ENCODE peak calls at places on chromosomes 16 and 17, in six cellular contexts. O is CD8-positive, alpha-beta T cell; A is psoas muscle; H is esophagus muscularis mucosa; I is endodermal cell; W is body of pancreas. L is an unnamed sample. For H3K4me1, the result is how much of the 10 kb centered on the place peaks cover.

GRCh38 chr17:78798695-78799559 is 16.9 kb upstream of the CYTH1 start:
- DNase-seq in O (no peak), A (no peak), H (no peak), I (no peak), W (peak), L (no peak)

GRCh38 chr17:79506955-79507354 is 103.9 kb downstream of the RBFOX3 start:
- DNase-seq in O (no peak), A (no peak), H (no peak), I (no peak), W (no peak), L (no peak)

GRCh38 chr16:74521691-74522090 is 85.2 kb downstream of the GLG1 start:
- DNase-seq in O (no peak), A (no peak), H (no peak), I (peak), W (no peak), L (no peak)

GRCh38 chr17:2982854-2983636 is 80.4 kb downstream of the OR1D5 start:
- DNase-seq in O (no peak), A (peak), H (no peak), I (no peak), W (peak), L (peak)

GRCh38 chr17:77793146-77793887 is 165.2 kb upstream of the TNRC6C start:
- DNase-seq in O (no peak), A (peak), H (no peak), I (no peak), W (no peak), L (no peak)

GRCh38 chr17:50953831-50954601 is 87.9 kb upstream of the TOB1 start:
- DNase-seq in O (no peak), A (peak), H (no peak), I (peak), W (no peak), L (no peak)

GRCh38 chr16:89505204-89506112 is 2.7 kb upstream of the SPG7 start:
- DNase-seq in O (peak), A (peak), H (peak), I (no peak), W (peak), L (peak)

GRCh38 chr16:23121024-23121423 is 28.2 kb downstream of the USP31 start:
- DNase-seq in O (no peak), A (no peak), H (no peak), I (peak), W (no peak), L (no peak)

GRCh38 chr17:41111151-41111885 is 6.1 kb downstream of the KRTAP4-9 start:
- DNase-seq in O (no peak), A (no peak), H (no peak), I (no peak), W (no peak), L (no peak)

GRCh38 chr17:21285164-21286065 is 904 bp downstream of the MAP2K3 start:
- DNase-seq in O (no peak), A (no peak), H (no peak), I (peak), W (peak), L (no peak)

DNA sequence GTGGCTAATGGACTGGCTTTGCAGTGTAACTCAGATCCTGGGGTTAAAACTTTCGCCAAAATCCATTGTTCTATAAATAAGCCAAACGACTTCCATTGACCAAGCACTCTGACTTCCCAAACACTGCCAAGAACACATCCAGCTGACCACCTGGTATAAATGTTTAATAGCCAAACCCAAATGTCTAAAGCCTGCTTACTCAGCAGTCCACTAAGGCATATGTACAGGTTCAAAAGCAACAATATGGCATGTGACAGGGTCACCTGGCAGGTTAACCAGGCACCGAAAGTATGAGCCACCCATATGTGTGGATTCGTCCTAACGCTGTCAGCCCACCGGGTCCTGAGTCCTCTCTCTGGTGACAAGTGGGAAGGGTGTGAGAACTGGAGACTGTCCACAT is 2.1 kb downstream of the CSNK1D start:
- DNase-seq in O (no peak), A (no peak), H (no peak), I (no peak), W (no peak), L (no peak)
- H3K4me1 ChIP-seq in O (half or more), A (half or more), H (half or more), I (under half), W (half or more), L (under half)

GRCh38 chr17:65498831-65499230 is 62.6 kb downstream of the AXIN2 start:
- DNase-seq in O (no peak), A (no peak), H (no peak), I (no peak), W (no peak), L (no peak)
- H3K27ac ChIP-seq in O (no peak), A (no peak), H (no peak), I (peak), W (no peak), L (no peak)

GRCh38 chr17:511833-512251 is 159.2 kb upstream of the RPH3AL start:
- DNase-seq in O (no peak), A (no peak), H (no peak), I (no peak), W (no peak), L (no peak)
- H3K4me3 ChIP-seq in O (no peak), A (peak), H (peak), I (no peak), W (no peak), L (peak)

GRCh38 chr16:4362476-4363250 is 9.0 kb upstream of the VASN start:
- DNase-seq in O (no peak), A (no peak), H (no peak), I (no peak), W (no peak), L (no peak)
- H3K4me1 ChIP-seq in O (under half), A (under half), H (under half), I (under half), W (under half), L (under half)

GRCh38 chr17:67216544-67217320 is 28.3 kb downstream of the HELZ start:
- DNase-seq in O (no peak), A (no peak), H (no peak), I (no peak), W (no peak), L (no peak)
- H3K27ac ChIP-seq in O (no peak), A (no peak), H (no peak), I (no peak), W (peak), L (no peak)

GRCh38 chr17:19487009-19487600 is 46.5 kb upstream of the SLC47A1 start:
- DNase-seq in O (no peak), A (no peak), H (no peak), I (no peak), W (no peak), L (no peak)
- H3K4me3 ChIP-seq in O (no peak), A (no peak), H (no peak), I (no peak), W (no peak), L (no peak)

DNA sequence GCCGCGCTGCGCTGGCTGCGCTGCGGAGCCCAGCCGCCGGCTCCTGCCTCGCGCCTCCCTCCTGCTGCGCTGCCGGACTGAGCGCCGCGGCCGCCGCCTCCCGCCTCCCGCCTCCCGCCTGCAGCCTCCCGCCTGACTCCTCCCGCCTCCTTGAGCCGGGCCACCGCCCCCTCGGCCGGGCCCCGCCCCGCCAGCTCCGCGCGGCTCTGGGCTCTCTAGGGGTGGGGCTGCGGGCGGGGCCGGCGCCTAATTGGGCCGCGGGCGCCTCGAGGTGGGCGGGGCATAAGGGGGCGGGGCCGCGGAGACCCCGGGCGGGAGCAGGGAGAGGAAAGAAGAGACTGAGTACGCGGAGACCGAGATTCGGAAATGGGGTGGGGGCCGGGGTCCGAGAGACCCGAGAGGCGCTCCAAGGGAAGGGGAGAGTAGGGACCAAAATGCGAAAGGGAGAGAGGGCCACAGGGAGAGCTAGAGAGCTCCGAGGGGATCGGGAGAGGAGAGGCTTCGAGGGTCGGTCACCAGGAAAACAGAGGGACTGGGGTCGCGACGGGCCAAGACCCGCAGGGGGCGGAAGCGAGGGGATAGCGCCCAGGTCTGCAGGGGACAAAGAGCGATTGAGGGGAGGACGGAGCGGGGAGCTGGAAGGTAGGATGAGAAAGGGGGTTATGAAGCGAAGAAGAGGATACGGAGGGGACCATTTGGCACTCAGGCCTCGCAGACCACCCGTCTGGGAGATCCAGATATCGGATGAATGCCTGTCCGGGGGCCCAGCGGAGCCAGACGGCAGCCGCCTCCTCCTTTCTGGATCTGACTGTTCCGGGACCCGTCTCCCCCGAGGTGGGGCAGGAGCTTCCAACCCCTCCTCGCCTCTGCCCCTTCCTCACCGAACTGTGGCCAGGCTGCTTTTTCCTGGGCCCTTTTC is at the start of gene C1QL1:
- DNase-seq in O (peak), A (peak), H (peak), I (peak), W (peak), L (peak)
- H3K4me1 ChIP-seq in O (under half), A (under half), H (under half), I (under half), W (under half), L (under half)

L was measured in thoracic aorta.